ENCODE peak calls at places on chromosomes 2 and 18, in ten cellular contexts. One of them, this sample, is unnamed.
A peak's percentile ranks its signal among the peaks of the same experiment; 100 is the strongest.

GRCh38 chr18:33716061-33716683 is 138.2 kb downstream of the ASXL3 start:
- DNase-seq in bronchial epithelial cell: peak; percentile 73
- DNase-seq in PC-3: no peak
- DNase-seq in RWPE2: no peak
- DNase-seq in AG04450: no peak
- DNase-seq in fibroblast of lung: no peak
- DNase-seq in CD4-positive, alpha-beta T cell: no peak
- DNase-seq in CD8-positive, alpha-beta T cell: no peak
- DNase-seq in foreskin keratinocyte: no peak
- DNase-seq in heart left ventricle: no peak
- DNase-seq in this sample: no peak

GRCh38 chr18:3183103-3183717 is 36.6 kb downstream of the MYOM1 start:
- DNase-seq in bronchial epithelial cell: no peak
- DNase-seq in PC-3: no peak
- DNase-seq in RWPE2: no peak
- DNase-seq in AG04450: no peak
- DNase-seq in fibroblast of lung: no peak
- DNase-seq in CD4-positive, alpha-beta T cell: no peak
- DNase-seq in CD8-positive, alpha-beta T cell: no peak
- DNase-seq in foreskin keratinocyte: no peak
- DNase-seq in heart left ventricle: peak; percentile 60
- DNase-seq in this sample: no peak

GRCh38 chr2:141517180-141517851 is 613.5 kb downstream of the LRP1B start:
- DNase-seq in bronchial epithelial cell: no peak
- DNase-seq in PC-3: no peak
- DNase-seq in RWPE2: no peak
- DNase-seq in AG04450: no peak
- DNase-seq in fibroblast of lung: no peak
- DNase-seq in CD4-positive, alpha-beta T cell: no peak
- DNase-seq in CD8-positive, alpha-beta T cell: no peak
- DNase-seq in foreskin keratinocyte: no peak
- DNase-seq in heart left ventricle: no peak
- DNase-seq in this sample: no peak

GRCh38 chr2:6944546-6944945 is 27.3 kb downstream of the RNF144A start:
- DNase-seq in bronchial epithelial cell: no peak
- DNase-seq in PC-3: no peak
- DNase-seq in RWPE2: no peak
- DNase-seq in AG04450: no peak
- DNase-seq in fibroblast of lung: no peak
- DNase-seq in CD4-positive, alpha-beta T cell: no peak
- DNase-seq in CD8-positive, alpha-beta T cell: no peak
- DNase-seq in foreskin keratinocyte: no peak
- DNase-seq in heart left ventricle: no peak
- DNase-seq in this sample: no peak

GRCh38 chr2:74421248-74421870 is at the start of the genes C2orf81 and WDR54:
- DNase-seq in bronchial epithelial cell: peak; percentile 71
- DNase-seq in PC-3: peak; percentile 94
- DNase-seq in RWPE2: peak; percentile 88
- DNase-seq in AG04450: peak; percentile 30
- DNase-seq in fibroblast of lung: peak; percentile 80
- DNase-seq in CD4-positive, alpha-beta T cell: peak; percentile 92
- DNase-seq in CD8-positive, alpha-beta T cell: peak; percentile 96
- DNase-seq in foreskin keratinocyte: peak; percentile 77
- DNase-seq in heart left ventricle: peak; percentile 90
- DNase-seq in this sample: no peak

GRCh38 chr2:156396126-156396525 is 40.1 kb upstream of the GPD2 start:
- DNase-seq in bronchial epithelial cell: no peak
- DNase-seq in PC-3: no peak
- DNase-seq in RWPE2: no peak
- DNase-seq in AG04450: no peak
- DNase-seq in fibroblast of lung: no peak
- DNase-seq in CD4-positive, alpha-beta T cell: no peak
- DNase-seq in CD8-positive, alpha-beta T cell: no peak
- DNase-seq in foreskin keratinocyte: peak; percentile 49
- DNase-seq in heart left ventricle: no peak
- DNase-seq in this sample: no peak

GRCh38 chr18:5302606-5303005 is 7.1 kb upstream of the ZBTB14 start:
- DNase-seq in bronchial epithelial cell: no peak
- DNase-seq in PC-3: no peak
- DNase-seq in RWPE2: no peak
- DNase-seq in AG04450: no peak
- DNase-seq in fibroblast of lung: no peak
- DNase-seq in CD4-positive, alpha-beta T cell: no peak
- DNase-seq in CD8-positive, alpha-beta T cell: no peak
- DNase-seq in foreskin keratinocyte: no peak
- DNase-seq in heart left ventricle: no peak
- DNase-seq in this sample: no peak

GRCh38 chr18:36831139-36831538 is 2.2 kb downstream of the KIAA1328 start:
- DNase-seq in bronchial epithelial cell: peak; percentile 87
- DNase-seq in PC-3: peak; percentile 39
- DNase-seq in RWPE2: no peak
- DNase-seq in AG04450: no peak
- DNase-seq in fibroblast of lung: no peak
- DNase-seq in CD4-positive, alpha-beta T cell: no peak
- DNase-seq in CD8-positive, alpha-beta T cell: no peak
- DNase-seq in foreskin keratinocyte: peak; percentile 39
- DNase-seq in heart left ventricle: no peak
- DNase-seq in this sample: no peak

DNA sequence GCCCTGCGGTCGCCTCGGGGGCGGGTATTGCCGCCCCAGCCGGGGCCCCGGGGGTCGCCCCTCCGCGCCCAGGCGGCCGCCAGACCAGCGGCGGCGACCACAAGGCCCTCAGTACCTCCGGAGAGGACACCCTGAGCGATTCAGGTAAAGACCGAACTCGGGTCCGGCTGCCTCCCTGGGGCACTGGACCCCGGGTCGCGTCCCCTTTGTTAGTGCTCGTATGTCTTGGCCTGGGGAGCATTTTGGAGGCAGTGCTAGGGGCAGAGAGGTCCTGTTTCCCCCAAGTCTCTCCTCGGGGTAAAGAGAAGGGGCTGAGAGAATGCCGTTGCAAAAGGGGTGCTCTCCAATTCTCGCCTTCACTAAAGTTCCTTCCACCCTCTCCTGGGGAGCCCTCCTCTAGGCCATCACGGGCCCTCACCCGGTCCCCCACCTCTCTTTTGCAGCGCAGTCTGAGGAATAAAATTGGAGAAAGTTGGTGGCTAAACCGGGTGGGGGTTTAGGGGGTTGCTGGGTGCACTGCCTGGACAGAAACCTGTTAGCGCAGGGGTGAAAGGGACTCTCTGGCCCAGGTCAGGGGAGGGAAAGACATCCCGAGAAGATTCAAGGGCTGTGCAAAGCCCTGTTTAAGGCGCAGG is 2.5 kb downstream of the MYCN start:
- DNase-seq in bronchial epithelial cell: no peak
- DNase-seq in PC-3: no peak
- DNase-seq in RWPE2: no peak
- DNase-seq in AG04450: no peak
- DNase-seq in fibroblast of lung: no peak
- DNase-seq in CD4-positive, alpha-beta T cell: no peak
- DNase-seq in CD8-positive, alpha-beta T cell: no peak
- DNase-seq in foreskin keratinocyte: no peak
- DNase-seq in heart left ventricle: no peak
- DNase-seq in this sample: no peak
- H3K27me3 ChIP-seq in bronchial epithelial cell: peaks cover 41% of the 10 kb centered on the region
- H3K27me3 ChIP-seq in PC-3: peaks cover 71% of the 10 kb centered on the region
- H3K27me3 ChIP-seq in RWPE2: peaks cover 61% of the 10 kb centered on the region
- H3K27me3 ChIP-seq in AG04450: peaks cover 40% of the 10 kb centered on the region
- H3K27me3 ChIP-seq in fibroblast of lung: peaks cover 20% of the 10 kb centered on the region
- H3K27me3 ChIP-seq in CD4-positive, alpha-beta T cell: peaks cover 53% of the 10 kb centered on the region
- H3K27me3 ChIP-seq in CD8-positive, alpha-beta T cell: peaks cover 9% of the 10 kb centered on the region
- H3K27me3 ChIP-seq in foreskin keratinocyte: peaks cover 63% of the 10 kb centered on the region
- H3K27me3 ChIP-seq in heart left ventricle: peaks cover 29% of the 10 kb centered on the region
- H3K27me3 ChIP-seq in this sample: peaks cover 40% of the 10 kb centered on the region

DNA sequence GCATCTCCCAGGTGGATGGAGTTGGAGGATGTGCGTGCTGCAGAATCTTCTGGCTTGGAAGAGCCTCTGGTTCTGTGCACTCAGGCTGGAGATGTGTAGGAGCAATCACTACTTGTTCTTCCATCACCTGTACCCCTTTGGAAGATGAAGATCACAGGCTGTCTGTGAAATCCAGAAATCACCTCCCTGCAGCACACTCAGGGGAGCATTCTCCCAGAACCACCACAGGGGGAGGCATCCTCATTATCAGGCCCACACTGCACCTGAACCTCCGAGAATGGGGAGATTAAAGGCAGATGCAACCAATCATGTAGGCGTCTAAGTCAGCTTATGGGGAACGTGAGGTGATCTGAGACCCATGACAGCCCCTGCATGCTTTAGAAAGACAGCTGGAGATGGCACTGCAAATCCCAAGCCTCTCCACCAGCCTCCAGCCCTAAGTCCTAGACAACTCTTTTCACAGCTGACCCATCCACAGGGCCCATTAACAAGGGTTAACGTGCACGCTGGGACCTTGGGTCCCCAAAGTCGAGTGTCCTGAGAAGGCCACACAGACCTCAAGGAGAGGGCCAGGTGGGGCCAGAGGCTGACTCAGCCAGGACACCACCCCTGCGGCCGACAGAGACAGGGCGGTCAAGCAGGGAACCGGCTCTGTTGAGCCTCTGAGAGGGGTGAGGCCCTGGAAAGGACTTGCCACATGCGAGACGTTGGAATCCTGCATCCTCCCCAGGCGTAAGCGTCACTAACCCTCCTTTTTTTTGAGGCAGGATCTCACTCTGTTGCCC is 314.9 kb downstream of the EIPR1 start:
- DNase-seq in bronchial epithelial cell: no peak
- DNase-seq in PC-3: no peak
- DNase-seq in RWPE2: no peak
- DNase-seq in AG04450: no peak
- DNase-seq in fibroblast of lung: no peak
- DNase-seq in CD4-positive, alpha-beta T cell: no peak
- DNase-seq in CD8-positive, alpha-beta T cell: no peak
- DNase-seq in foreskin keratinocyte: no peak
- DNase-seq in heart left ventricle: no peak
- DNase-seq in this sample: no peak
- TF ChIP-seq CTCF in bronchial epithelial cell: no peak
- TF ChIP-seq CTCF in PC-3: no peak
- TF ChIP-seq CTCF in RWPE2: no peak
- TF ChIP-seq CTCF in AG04450: no peak
- TF ChIP-seq CTCF in fibroblast of lung: no peak
- TF ChIP-seq CTCF in CD4-positive, alpha-beta T cell: no peak
- TF ChIP-seq CTCF in CD8-positive, alpha-beta T cell: no peak
- TF ChIP-seq CTCF in foreskin keratinocyte: no peak
- TF ChIP-seq CTCF in heart left ventricle: no peak
- TF ChIP-seq CTCF in this sample: no peak

GRCh38 chr2:219488844-219489194 is 9.9 kb upstream of the GMPPA start:
- DNase-seq in bronchial epithelial cell: no peak
- DNase-seq in PC-3: no peak
- DNase-seq in RWPE2: no peak
- DNase-seq in AG04450: no peak
- DNase-seq in fibroblast of lung: no peak
- DNase-seq in CD4-positive, alpha-beta T cell: no peak
- DNase-seq in CD8-positive, alpha-beta T cell: no peak
- DNase-seq in foreskin keratinocyte: no peak
- DNase-seq in heart left ventricle: no peak
- DNase-seq in this sample: no peak

GRCh38 chr2:219490186-219490585 is 8.5 kb upstream of the GMPPA start:
- DNase-seq in bronchial epithelial cell: no peak
- DNase-seq in PC-3: no peak
- DNase-seq in RWPE2: no peak
- DNase-seq in AG04450: no peak
- DNase-seq in fibroblast of lung: no peak
- DNase-seq in CD4-positive, alpha-beta T cell: no peak
- DNase-seq in CD8-positive, alpha-beta T cell: no peak
- DNase-seq in foreskin keratinocyte: no peak
- DNase-seq in heart left ventricle: no peak
- DNase-seq in this sample: no peak

GRCh38 chr2:219490600-219491130 is 8.0 kb upstream of the GMPPA start:
- DNase-seq in bronchial epithelial cell: no peak
- DNase-seq in PC-3: no peak
- DNase-seq in RWPE2: no peak
- DNase-seq in AG04450: no peak
- DNase-seq in fibroblast of lung: no peak
- DNase-seq in CD4-positive, alpha-beta T cell: no peak
- DNase-seq in CD8-positive, alpha-beta T cell: no peak
- DNase-seq in foreskin keratinocyte: no peak
- DNase-seq in heart left ventricle: no peak
- DNase-seq in this sample: no peak

GRCh38 chr2:219488149-219488843 is 10.4 kb upstream of the GMPPA start:
- DNase-seq in bronchial epithelial cell: no peak
- DNase-seq in PC-3: no peak
- DNase-seq in RWPE2: no peak
- DNase-seq in AG04450: no peak
- DNase-seq in fibroblast of lung: no peak
- DNase-seq in CD4-positive, alpha-beta T cell: no peak
- DNase-seq in CD8-positive, alpha-beta T cell: no peak
- DNase-seq in foreskin keratinocyte: no peak
- DNase-seq in heart left ventricle: no peak
- DNase-seq in this sample: no peak

GRCh38 chr2:219489315-219489714 is 9.4 kb upstream of the GMPPA start:
- DNase-seq in bronchial epithelial cell: no peak
- DNase-seq in PC-3: no peak
- DNase-seq in RWPE2: no peak
- DNase-seq in AG04450: no peak
- DNase-seq in fibroblast of lung: no peak
- DNase-seq in CD4-positive, alpha-beta T cell: no peak
- DNase-seq in CD8-positive, alpha-beta T cell: no peak
- DNase-seq in foreskin keratinocyte: no peak
- DNase-seq in heart left ventricle: no peak
- DNase-seq in this sample: no peak
- H3K27me3 ChIP-seq in bronchial epithelial cell: peaks cover 22% of the 10 kb centered on the region
- H3K27me3 ChIP-seq in PC-3: no peaks in the 10 kb centered on the region
- H3K27me3 ChIP-seq in RWPE2: peaks cover 21% of the 10 kb centered on the region
- H3K27me3 ChIP-seq in AG04450: no peaks in the 10 kb centered on the region
- H3K27me3 ChIP-seq in fibroblast of lung: peaks cover 24% of the 10 kb centered on the region
- H3K27me3 ChIP-seq in CD4-positive, alpha-beta T cell: peaks cover 54% of the 10 kb centered on the region
- H3K27me3 ChIP-seq in CD8-positive, alpha-beta T cell: peaks cover 18% of the 10 kb centered on the region
- H3K27me3 ChIP-seq in foreskin keratinocyte: peaks cover 41% of the 10 kb centered on the region
- H3K27me3 ChIP-seq in heart left ventricle: peaks cover 14% of the 10 kb centered on the region
- H3K27me3 ChIP-seq in this sample: peaks cover 68% of the 10 kb centered on the region

GRCh38 chr2:163737169-163737439 is 1.3 kb upstream of the FIGN start:
- DNase-seq in bronchial epithelial cell: no peak
- DNase-seq in PC-3: no peak
- DNase-seq in RWPE2: no peak
- DNase-seq in AG04450: no peak
- DNase-seq in fibroblast of lung: peak; percentile 12
- DNase-seq in CD4-positive, alpha-beta T cell: no peak
- DNase-seq in CD8-positive, alpha-beta T cell: no peak
- DNase-seq in foreskin keratinocyte: no peak
- DNase-seq in heart left ventricle: no peak
- DNase-seq in this sample: no peak

GRCh38 chr2:163734911-163735691 is 707 bp downstream of the FIGN start:
- DNase-seq in bronchial epithelial cell: peak; percentile 53
- DNase-seq in PC-3: peak; percentile 24
- DNase-seq in RWPE2: no peak
- DNase-seq in AG04450: no peak
- DNase-seq in fibroblast of lung: peak; percentile 51
- DNase-seq in CD4-positive, alpha-beta T cell: no peak
- DNase-seq in CD8-positive, alpha-beta T cell: no peak
- DNase-seq in foreskin keratinocyte: peak; percentile 46
- DNase-seq in heart left ventricle: no peak
- DNase-seq in this sample: no peak

GRCh38 chr2:163737563-163737962 is 1.8 kb upstream of the FIGN start:
- DNase-seq in bronchial epithelial cell: no peak
- DNase-seq in PC-3: no peak
- DNase-seq in RWPE2: no peak
- DNase-seq in AG04450: no peak
- DNase-seq in fibroblast of lung: no peak
- DNase-seq in CD4-positive, alpha-beta T cell: no peak
- DNase-seq in CD8-positive, alpha-beta T cell: no peak
- DNase-seq in foreskin keratinocyte: no peak
- DNase-seq in heart left ventricle: no peak
- DNase-seq in this sample: no peak

GRCh38 chr2:163735692-163736432 is at the start of gene FIGN:
- DNase-seq in bronchial epithelial cell: peak; percentile 81
- DNase-seq in PC-3: peak; percentile 76
- DNase-seq in RWPE2: peak; percentile 74
- DNase-seq in AG04450: peak; percentile 69
- DNase-seq in fibroblast of lung: peak; percentile 95
- DNase-seq in CD4-positive, alpha-beta T cell: no peak
- DNase-seq in CD8-positive, alpha-beta T cell: no peak
- DNase-seq in foreskin keratinocyte: peak; percentile 77
- DNase-seq in heart left ventricle: peak; percentile 84
- DNase-seq in this sample: peak; percentile 55

DNA sequence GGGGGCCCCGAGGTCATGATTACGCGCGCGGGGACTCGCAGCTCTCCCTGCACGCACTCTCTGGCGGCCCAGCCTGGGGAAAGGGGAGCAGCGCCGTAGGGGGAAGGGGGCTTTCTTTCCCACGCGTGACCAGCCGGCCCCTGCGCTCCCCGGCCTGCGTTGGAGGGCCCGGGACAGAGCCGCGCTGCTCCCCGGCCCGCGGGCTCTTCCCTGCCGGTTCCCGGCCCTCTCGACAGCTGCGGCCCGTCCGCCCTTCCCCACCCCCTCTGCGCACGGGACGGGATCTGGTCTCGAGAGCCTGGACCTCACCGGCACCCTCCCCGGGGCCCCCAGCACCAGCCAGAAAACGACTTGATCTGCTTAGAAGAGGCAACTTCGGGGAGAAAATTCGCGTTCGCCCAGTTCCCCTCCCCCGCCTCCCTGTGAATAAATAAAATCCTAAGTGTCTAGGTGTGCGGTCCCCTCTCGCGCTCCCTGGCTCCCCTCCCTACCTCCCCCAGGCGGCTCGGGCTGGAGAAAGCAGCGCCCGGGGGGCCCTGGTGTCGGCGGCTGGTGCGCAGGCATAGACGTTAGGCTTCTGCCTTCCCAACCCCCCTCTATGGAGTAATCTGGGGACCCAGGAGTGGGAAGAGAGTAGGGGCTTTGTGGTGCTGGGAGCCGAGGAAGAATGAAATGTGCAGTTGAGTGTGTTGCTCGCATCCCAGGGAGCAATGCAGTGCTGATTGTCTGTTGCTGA is 793 bp upstream of the FIGN start:
- DNase-seq in bronchial epithelial cell: no peak
- DNase-seq in PC-3: peak; percentile 47
- DNase-seq in RWPE2: no peak
- DNase-seq in AG04450: no peak
- DNase-seq in fibroblast of lung: peak; percentile 25
- DNase-seq in CD4-positive, alpha-beta T cell: no peak
- DNase-seq in CD8-positive, alpha-beta T cell: no peak
- DNase-seq in foreskin keratinocyte: peak; percentile 46
- DNase-seq in heart left ventricle: peak; percentile 66
- DNase-seq in this sample: no peak
- TF ChIP-seq CTCF in bronchial epithelial cell: peak; percentile 17
- TF ChIP-seq CTCF in PC-3: peak; percentile 35
- TF ChIP-seq CTCF in RWPE2: peak; percentile 26
- TF ChIP-seq CTCF in AG04450: peak; percentile 45
- TF ChIP-seq CTCF in fibroblast of lung: peak; percentile 0
- TF ChIP-seq CTCF in CD4-positive, alpha-beta T cell: no peak
- TF ChIP-seq CTCF in CD8-positive, alpha-beta T cell: no peak
- TF ChIP-seq CTCF in foreskin keratinocyte: peak; percentile 38
- TF ChIP-seq CTCF in heart left ventricle: peak; percentile 28
- TF ChIP-seq CTCF in this sample: peak; percentile 55

This sample was measured in kidney epithelial cell.